ENCODE peak calls at places on chromosomes 11 and 22, in nine cellular contexts. One of them, this sample, is unnamed.

GRCh38 chr11:16402654-16403447 is 46.5 kb upstream of the SOX6 start:
- DNase-seq in fibroblast of pulmonary artery: no peak
- DNase-seq in hepatocyte: no peak
- DNase-seq in HCT116: no peak
- DNase-seq in neural progenitor cell: peak; percentile 58
- DNase-seq in astrocyte: peak; percentile 1
- DNase-seq in lower lobe of right lung: no peak
- DNase-seq in mucosa of descending colon: no peak
- DNase-seq in suprapubic skin: no peak
- DNase-seq in this sample: no peak

GRCh38 chr11:75159081-75159953 is 8.4 kb downstream of the SLCO2B1 start:
- DNase-seq in fibroblast of pulmonary artery: no peak
- DNase-seq in hepatocyte: peak; percentile 82
- DNase-seq in HCT116: no peak
- DNase-seq in neural progenitor cell: peak; percentile 44
- DNase-seq in astrocyte: no peak
- DNase-seq in lower lobe of right lung: no peak
- DNase-seq in mucosa of descending colon: peak; percentile 70
- DNase-seq in suprapubic skin: no peak
- DNase-seq in this sample: no peak

GRCh38 chr11:75625970-75626691 is 42.7 kb downstream of the MAP6 start:
- DNase-seq in fibroblast of pulmonary artery: peak; percentile 77
- DNase-seq in hepatocyte: no peak
- DNase-seq in HCT116: no peak
- DNase-seq in neural progenitor cell: no peak
- DNase-seq in astrocyte: peak; percentile 88
- DNase-seq in lower lobe of right lung: peak; percentile 55
- DNase-seq in mucosa of descending colon: no peak
- DNase-seq in suprapubic skin: no peak
- DNase-seq in this sample: no peak

GRCh38 chr11:77113382-77114088 is 10.9 kb downstream of the OMP start:
- DNase-seq in fibroblast of pulmonary artery: peak; percentile 54
- DNase-seq in hepatocyte: peak; percentile 67
- DNase-seq in HCT116: no peak
- DNase-seq in neural progenitor cell: peak; percentile 70
- DNase-seq in astrocyte: no peak
- DNase-seq in lower lobe of right lung: no peak
- DNase-seq in mucosa of descending colon: peak; percentile 10
- DNase-seq in suprapubic skin: no peak
- DNase-seq in this sample: peak; percentile 49

GRCh38 chr11:96050435-96051182 is 126.7 kb upstream of the MTMR2 start:
- DNase-seq in fibroblast of pulmonary artery: peak; percentile 89
- DNase-seq in hepatocyte: peak; percentile 78
- DNase-seq in HCT116: no peak
- DNase-seq in neural progenitor cell: no peak
- DNase-seq in astrocyte: peak; percentile 82
- DNase-seq in lower lobe of right lung: no peak
- DNase-seq in mucosa of descending colon: no peak
- DNase-seq in suprapubic skin: no peak
- DNase-seq in this sample: peak; percentile 38

GRCh38 chr11:128848815-128849455 is 18.2 kb downstream of the KCNJ1 start:
- DNase-seq in fibroblast of pulmonary artery: peak; percentile 58
- DNase-seq in hepatocyte: peak; percentile 50
- DNase-seq in HCT116: peak; percentile 49
- DNase-seq in neural progenitor cell: peak; percentile 88
- DNase-seq in astrocyte: no peak
- DNase-seq in lower lobe of right lung: peak; percentile 74
- DNase-seq in mucosa of descending colon: no peak
- DNase-seq in suprapubic skin: no peak
- DNase-seq in this sample: peak; percentile 71

GRCh38 chr11:76424379-76424778 is 20.4 kb upstream of the EMSY start:
- DNase-seq in fibroblast of pulmonary artery: no peak
- DNase-seq in hepatocyte: no peak
- DNase-seq in HCT116: no peak
- DNase-seq in neural progenitor cell: no peak
- DNase-seq in astrocyte: no peak
- DNase-seq in lower lobe of right lung: no peak
- DNase-seq in mucosa of descending colon: no peak
- DNase-seq in suprapubic skin: no peak
- DNase-seq in this sample: no peak

GRCh38 chr22:39212721-39213376 is 31.9 kb downstream of the PDGFB start:
- DNase-seq in fibroblast of pulmonary artery: peak; percentile 77
- DNase-seq in hepatocyte: no peak
- DNase-seq in HCT116: peak; percentile 56
- DNase-seq in neural progenitor cell: peak; percentile 45
- DNase-seq in astrocyte: no peak
- DNase-seq in lower lobe of right lung: peak; percentile 12
- DNase-seq in mucosa of descending colon: no peak
- DNase-seq in suprapubic skin: peak; percentile 71
- DNase-seq in this sample: no peak

GRCh38 chr11:131917634-131918384 is 547.4 kb downstream of the NTM start:
- DNase-seq in fibroblast of pulmonary artery: no peak
- DNase-seq in hepatocyte: no peak
- DNase-seq in HCT116: no peak
- DNase-seq in neural progenitor cell: no peak
- DNase-seq in astrocyte: no peak
- DNase-seq in lower lobe of right lung: no peak
- DNase-seq in mucosa of descending colon: no peak
- DNase-seq in suprapubic skin: no peak
- DNase-seq in this sample: no peak

GRCh38 chr11:85663781-85664560 is 958 bp downstream of the CREBZF start:
- DNase-seq in fibroblast of pulmonary artery: peak; percentile 49
- DNase-seq in hepatocyte: peak; percentile 89
- DNase-seq in HCT116: peak; percentile 48
- DNase-seq in neural progenitor cell: peak; percentile 92
- DNase-seq in astrocyte: peak; percentile 29
- DNase-seq in lower lobe of right lung: peak; percentile 90
- DNase-seq in mucosa of descending colon: peak; percentile 92
- DNase-seq in suprapubic skin: peak; percentile 92
- DNase-seq in this sample: peak; percentile 80

GRCh38 chr11:61516675-61517516 is 8.3 kb downstream of the LRRC10B start:
- DNase-seq in fibroblast of pulmonary artery: peak; percentile 14
- DNase-seq in hepatocyte: peak; percentile 54
- DNase-seq in HCT116: no peak
- DNase-seq in neural progenitor cell: peak; percentile 87
- DNase-seq in astrocyte: no peak
- DNase-seq in lower lobe of right lung: no peak
- DNase-seq in mucosa of descending colon: no peak
- DNase-seq in suprapubic skin: no peak
- DNase-seq in this sample: peak; percentile 91
- H3K4me3 ChIP-seq in fibroblast of pulmonary artery: no peak overlapping the region
- H3K4me3 ChIP-seq in hepatocyte: no peak overlapping the region
- H3K4me3 ChIP-seq in HCT116: no peak overlapping the region
- H3K4me3 ChIP-seq in neural progenitor cell: no peak overlapping the region
- H3K4me3 ChIP-seq in astrocyte: no peak overlapping the region
- H3K4me3 ChIP-seq in lower lobe of right lung: no peak overlapping the region
- H3K4me3 ChIP-seq in mucosa of descending colon: no peak overlapping the region
- H3K4me3 ChIP-seq in suprapubic skin: no peak overlapping the region
- H3K4me3 ChIP-seq in this sample: peak overlapping the region; percentile 29

GRCh38 chr22:27784099-27784446 is 17.5 kb downstream of the MN1 start:
- DNase-seq in fibroblast of pulmonary artery: no peak
- DNase-seq in hepatocyte: no peak
- DNase-seq in HCT116: no peak
- DNase-seq in neural progenitor cell: peak; percentile 42
- DNase-seq in astrocyte: no peak
- DNase-seq in lower lobe of right lung: no peak
- DNase-seq in mucosa of descending colon: no peak
- DNase-seq in suprapubic skin: no peak
- DNase-seq in this sample: no peak
- TF ChIP-seq CTCF in fibroblast of pulmonary artery: no peak
- TF ChIP-seq CTCF in hepatocyte: no peak
- TF ChIP-seq CTCF in HCT116: no peak
- TF ChIP-seq CTCF in neural progenitor cell: no peak
- TF ChIP-seq CTCF in astrocyte: no peak
- TF ChIP-seq CTCF in lower lobe of right lung: no peak
- TF ChIP-seq CTCF in mucosa of descending colon: no peak
- TF ChIP-seq CTCF in suprapubic skin: no peak
- TF ChIP-seq CTCF in this sample: no peak

DNA sequence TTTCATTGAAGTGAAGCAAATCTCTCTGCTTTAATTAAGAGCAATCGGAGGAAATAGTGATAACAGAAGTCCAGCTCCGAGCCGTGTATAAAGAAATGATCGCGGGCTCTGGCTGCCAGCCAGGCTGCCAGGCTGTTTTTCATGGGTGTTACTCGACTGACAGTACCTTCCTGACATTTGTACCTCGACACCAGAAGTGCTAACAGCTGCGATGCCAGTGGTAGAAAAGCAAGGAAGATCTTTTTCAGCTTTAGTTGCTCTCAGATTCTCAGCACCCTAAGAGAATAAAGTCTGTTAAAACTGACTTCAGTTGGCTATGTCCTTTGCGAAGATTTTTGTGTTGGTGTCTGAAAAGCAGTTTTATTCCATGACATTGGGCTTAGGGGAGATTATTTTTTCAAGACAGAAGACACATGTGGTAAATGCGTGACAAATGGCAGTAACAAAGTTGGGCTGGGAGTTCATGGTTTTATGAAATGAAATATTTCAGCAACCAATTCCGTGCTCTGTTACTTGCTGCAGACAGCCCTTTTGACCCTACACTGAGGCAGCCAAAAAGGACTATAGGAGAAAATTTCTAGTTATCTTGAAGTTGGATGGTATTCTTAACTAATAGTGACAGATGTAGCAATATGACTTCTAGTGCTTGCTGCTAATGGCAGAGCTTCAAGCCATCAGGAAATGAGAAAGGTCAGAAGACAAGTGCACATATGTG is 296.2 kb downstream of the CNTN5 start:
- DNase-seq in fibroblast of pulmonary artery: peak; percentile 34
- DNase-seq in hepatocyte: no peak
- DNase-seq in HCT116: no peak
- DNase-seq in neural progenitor cell: no peak
- DNase-seq in astrocyte: peak; percentile 23
- DNase-seq in lower lobe of right lung: no peak
- DNase-seq in mucosa of descending colon: no peak
- DNase-seq in suprapubic skin: no peak
- DNase-seq in this sample: no peak
- H3K4me3 ChIP-seq in fibroblast of pulmonary artery: peak overlapping the region; percentile 19
- H3K4me3 ChIP-seq in hepatocyte: no peak overlapping the region
- H3K4me3 ChIP-seq in HCT116: no peak overlapping the region
- H3K4me3 ChIP-seq in neural progenitor cell: no peak overlapping the region
- H3K4me3 ChIP-seq in astrocyte: no peak overlapping the region
- H3K4me3 ChIP-seq in lower lobe of right lung: no peak overlapping the region
- H3K4me3 ChIP-seq in mucosa of descending colon: no peak overlapping the region
- H3K4me3 ChIP-seq in suprapubic skin: no peak overlapping the region
- H3K4me3 ChIP-seq in this sample: no peak overlapping the region

DNA sequence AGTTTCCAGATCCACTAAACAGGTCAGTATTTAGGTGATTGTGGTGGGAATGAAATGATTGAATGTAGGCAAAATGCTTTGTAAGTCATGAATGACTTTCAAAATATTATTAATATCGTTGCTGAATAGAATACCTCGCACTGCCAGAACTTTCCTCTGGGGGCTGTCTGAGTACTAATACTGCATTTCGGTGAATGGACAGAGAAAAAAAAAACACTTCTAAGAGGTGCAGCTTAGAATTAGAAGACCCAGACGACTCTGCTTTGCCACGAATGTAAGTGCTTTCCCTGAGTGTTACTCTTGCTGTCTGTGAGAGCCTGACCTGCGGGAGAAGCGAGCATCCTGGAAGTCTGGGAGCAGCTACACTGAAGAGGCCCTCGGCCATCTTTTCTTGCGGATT is 95.0 kb downstream of the SCN3B start:
- DNase-seq in fibroblast of pulmonary artery: no peak
- DNase-seq in hepatocyte: no peak
- DNase-seq in HCT116: no peak
- DNase-seq in neural progenitor cell: peak; percentile 15
- DNase-seq in astrocyte: no peak
- DNase-seq in lower lobe of right lung: no peak
- DNase-seq in mucosa of descending colon: no peak
- DNase-seq in suprapubic skin: no peak
- DNase-seq in this sample: no peak
- TF ChIP-seq CTCF in fibroblast of pulmonary artery: peak; percentile 39
- TF ChIP-seq CTCF in hepatocyte: no peak
- TF ChIP-seq CTCF in HCT116: no peak
- TF ChIP-seq CTCF in neural progenitor cell: peak; percentile 22
- TF ChIP-seq CTCF in astrocyte: peak; percentile 48
- TF ChIP-seq CTCF in lower lobe of right lung: no peak
- TF ChIP-seq CTCF in mucosa of descending colon: no peak
- TF ChIP-seq CTCF in suprapubic skin: no peak
- TF ChIP-seq CTCF in this sample: no peak

GRCh38 chr11:64298966-64299846 is 952 bp upstream of the CATSPERZ start:
- DNase-seq in fibroblast of pulmonary artery: no peak
- DNase-seq in hepatocyte: peak; percentile 53
- DNase-seq in HCT116: no peak
- DNase-seq in neural progenitor cell: peak; percentile 57
- DNase-seq in astrocyte: no peak
- DNase-seq in lower lobe of right lung: peak; percentile 70
- DNase-seq in mucosa of descending colon: no peak
- DNase-seq in suprapubic skin: no peak
- DNase-seq in this sample: no peak
- H3K4me3 ChIP-seq in fibroblast of pulmonary artery: no peak overlapping the region
- H3K4me3 ChIP-seq in hepatocyte: peak overlapping the region; percentile 26
- H3K4me3 ChIP-seq in HCT116: no peak overlapping the region
- H3K4me3 ChIP-seq in neural progenitor cell: peak overlapping the region; percentile 40
- H3K4me3 ChIP-seq in astrocyte: peak overlapping the region; percentile 5
- H3K4me3 ChIP-seq in lower lobe of right lung: peak overlapping the region; percentile 51
- H3K4me3 ChIP-seq in mucosa of descending colon: no peak overlapping the region
- H3K4me3 ChIP-seq in suprapubic skin: peak overlapping the region; percentile 54
- H3K4me3 ChIP-seq in this sample: no peak overlapping the region

GRCh38 chr22:42277988-42278776 is 7.7 kb upstream of the TCF20 start:
- DNase-seq in fibroblast of pulmonary artery: no peak
- DNase-seq in hepatocyte: peak; percentile 54
- DNase-seq in HCT116: no peak
- DNase-seq in neural progenitor cell: peak; percentile 71
- DNase-seq in astrocyte: no peak
- DNase-seq in lower lobe of right lung: no peak
- DNase-seq in mucosa of descending colon: no peak
- DNase-seq in suprapubic skin: no peak
- DNase-seq in this sample: peak; percentile 80
- TF ChIP-seq CTCF in fibroblast of pulmonary artery: peak; percentile 16
- TF ChIP-seq CTCF in hepatocyte: peak; percentile 41
- TF ChIP-seq CTCF in HCT116: no peak
- TF ChIP-seq CTCF in neural progenitor cell: peak; percentile 44
- TF ChIP-seq CTCF in astrocyte: no peak
- TF ChIP-seq CTCF in lower lobe of right lung: no peak
- TF ChIP-seq CTCF in mucosa of descending colon: no peak
- TF ChIP-seq CTCF in suprapubic skin: no peak
- TF ChIP-seq CTCF in this sample: peak; percentile 46

This sample was measured in WERI-Rb-1.